ENCODE peak calls at places on chromosome 5, in five cellular contexts. N is lung, X is stomach, J is lower lobe of right lung, C is mesendoderm. F is an unnamed sample.

GRCh38 chr5:38452201-38452600 is 104.2 kb downstream of the LIFR start:
- DNase-seq in N (no peak), X (no peak), J (no peak), C (no peak), F (no peak)

GRCh38 chr5:113212244-113212920 is 222.4 kb downstream of the TSSK1B start:
- DNase-seq in N (no peak), X (no peak), J (no peak), C (no peak), F (no peak)

GRCh38 chr5:53479656-53480473 is 564 bp upstream of the FST start:
- DNase-seq in N (no peak), X (peak; percentile 52), J (peak; percentile 51), C (peak; percentile 77), F (peak; percentile 82)

GRCh38 chr5:126464959-126465358 is 41.8 kb downstream of the GRAMD2B start:
- DNase-seq in N (no peak), X (peak; percentile 79), J (peak; percentile 56), C (no peak), F (peak; percentile 13)

GRCh38 chr5:141992349-141992963 is 20.4 kb downstream of the GNPDA1 start:
- DNase-seq in N (peak; percentile 72), X (peak; percentile 84), J (no peak), C (peak; percentile 68), F (peak; percentile 68)

GRCh38 chr5:15992918-15993317 is 186.7 kb downstream of the MARCHF11 start:
- DNase-seq in N (no peak), X (no peak), J (no peak), C (peak; percentile 64), F (no peak)

GRCh38 chr5:72146056-72146455 is 38.8 kb downstream of the MAP1B start:
- DNase-seq in N (no peak), X (no peak), J (no peak), C (no peak), F (no peak)

GRCh38 chr5:127785098-127785927 is 82.1 kb downstream of the CCDC192 start:
- DNase-seq in N (no peak), X (no peak), J (no peak), C (no peak), F (no peak)

GRCh38 chr5:42586625-42587024 is 163.4 kb downstream of the GHR start:
- DNase-seq in N (no peak), X (peak; percentile 44), J (no peak), C (no peak), F (no peak)

GRCh38 chr5:123154857-123155467 is 65.9 kb downstream of the PRDM6 start:
- DNase-seq in N (no peak), X (no peak), J (no peak), C (no peak), F (no peak)

GRCh38 chr5:154214236-154215106 is 23.9 kb downstream of the GALNT10 start:
- DNase-seq in N (no peak), X (no peak), J (no peak), C (no peak), F (no peak)
- H3K4me3 ChIP-seq in N (no peak overlapping the region), X (no peak overlapping the region), J (no peak overlapping the region), C (no peak overlapping the region), F (no peak overlapping the region)

GRCh38 chr5:168291281-168291960 is at the start of gene WWC1:
- DNase-seq in N (peak; percentile 86), X (peak; percentile 92), J (peak; percentile 91), C (peak; percentile 89), F (peak; percentile 96)

GRCh38 chr5:168287362-168287761 is 4.1 kb upstream of the WWC1 start:
- DNase-seq in N (no peak), X (no peak), J (no peak), C (no peak), F (no peak)

GRCh38 chr5:168290902-168291280 is 554 bp upstream of the WWC1 start:
- DNase-seq in N (no peak), X (no peak), J (no peak), C (no peak), F (no peak)

GRCh38 chr5:168286386-168286785 is 5.1 kb upstream of the WWC1 start:
- DNase-seq in N (no peak), X (no peak), J (no peak), C (peak; percentile 86), F (peak; percentile 78)

DNA sequence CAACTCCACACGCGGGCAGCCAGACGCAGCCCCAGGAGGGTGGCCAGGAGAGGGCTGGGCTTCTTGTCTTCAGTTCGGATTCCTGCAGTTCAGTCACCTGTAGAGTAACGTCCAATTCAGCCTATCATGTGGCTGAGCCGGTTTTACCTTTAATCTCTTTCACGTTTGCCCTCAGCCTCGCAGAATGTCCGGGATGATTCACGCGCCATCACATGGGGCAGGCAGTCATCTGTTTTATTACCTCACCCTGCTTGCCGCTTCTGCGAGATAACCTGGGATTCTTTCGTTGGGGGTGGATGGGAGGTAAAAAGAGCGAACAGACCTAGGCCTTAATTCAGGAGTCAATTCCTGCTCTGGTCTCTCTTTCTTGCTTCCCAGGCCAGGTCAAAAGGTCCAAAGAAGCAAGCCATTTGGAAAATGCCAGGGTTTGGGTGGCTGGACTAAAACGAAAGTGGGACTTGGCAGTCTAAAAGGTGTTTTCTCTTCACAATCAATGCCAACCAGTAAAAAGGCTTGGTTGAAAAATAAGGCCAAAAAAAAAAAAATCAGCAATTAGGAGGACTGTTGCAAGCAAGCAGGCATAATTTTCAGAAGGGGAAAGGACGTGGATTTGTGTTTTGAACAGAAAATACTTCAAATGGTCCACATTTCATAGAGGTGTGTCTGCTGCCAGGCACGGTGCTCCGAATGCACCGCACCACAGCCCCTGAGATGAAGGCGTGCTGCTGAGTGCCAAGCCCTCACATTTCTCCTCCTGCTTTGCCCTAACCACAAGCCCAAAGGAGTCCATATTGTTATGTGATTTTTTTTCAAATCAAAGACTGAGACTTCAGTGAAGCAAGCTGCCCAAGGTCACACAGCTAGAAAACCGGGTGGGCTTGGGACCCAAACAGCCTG is 2.8 kb upstream of the WWC1 start:
- DNase-seq in N (peak; percentile 56), X (peak; percentile 68), J (no peak), C (peak; percentile 58), F (no peak)
- H3K27me3 ChIP-seq in N (no peaks in the 10 kb centered on the region), X (no peaks in the 10 kb centered on the region), J (peaks cover 26% of the 10 kb centered on the region), C (no peaks in the 10 kb centered on the region), F (peaks cover 1% of the 10 kb centered on the region)

GRCh38 chr5:32405502-32405901 is 39.0 kb downstream of the ZFR start:
- DNase-seq in N (no peak), X (no peak), J (no peak), C (no peak), F (no peak)

GRCh38 chr5:32403760-32404159 is 40.8 kb downstream of the ZFR start:
- DNase-seq in N (no peak), X (no peak), J (no peak), C (no peak), F (no peak)

DNA sequence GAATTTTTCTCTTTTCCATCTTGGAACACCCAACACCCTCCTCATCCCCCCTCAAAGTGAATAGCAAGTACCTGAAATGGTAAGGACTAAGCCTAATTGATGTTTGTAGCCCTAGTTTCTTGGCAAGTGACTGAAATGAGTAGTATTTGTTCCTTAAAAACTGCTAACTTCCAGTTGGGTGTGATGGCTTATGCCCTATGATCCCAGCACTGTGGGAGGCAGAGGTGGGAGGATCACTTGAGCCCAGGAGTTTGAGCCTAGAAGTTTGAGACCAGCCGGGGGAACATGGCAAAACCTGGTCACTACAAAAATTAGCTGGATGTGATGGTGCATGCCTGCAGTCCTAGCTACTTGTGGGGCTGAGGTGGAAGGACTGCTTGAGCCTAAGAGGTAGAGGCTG is 44.1 kb downstream of the ZFR start:
- DNase-seq in N (no peak), X (no peak), J (no peak), C (no peak), F (no peak)
- H3K36me3 ChIP-seq in N (peaks cover 38% of the 10 kb centered on the region), X (peaks cover 69% of the 10 kb centered on the region), J (peaks cover 100% of the 10 kb centered on the region), C (peaks cover 15% of the 10 kb centered on the region), F (peaks cover 25% of the 10 kb centered on the region)

DNA sequence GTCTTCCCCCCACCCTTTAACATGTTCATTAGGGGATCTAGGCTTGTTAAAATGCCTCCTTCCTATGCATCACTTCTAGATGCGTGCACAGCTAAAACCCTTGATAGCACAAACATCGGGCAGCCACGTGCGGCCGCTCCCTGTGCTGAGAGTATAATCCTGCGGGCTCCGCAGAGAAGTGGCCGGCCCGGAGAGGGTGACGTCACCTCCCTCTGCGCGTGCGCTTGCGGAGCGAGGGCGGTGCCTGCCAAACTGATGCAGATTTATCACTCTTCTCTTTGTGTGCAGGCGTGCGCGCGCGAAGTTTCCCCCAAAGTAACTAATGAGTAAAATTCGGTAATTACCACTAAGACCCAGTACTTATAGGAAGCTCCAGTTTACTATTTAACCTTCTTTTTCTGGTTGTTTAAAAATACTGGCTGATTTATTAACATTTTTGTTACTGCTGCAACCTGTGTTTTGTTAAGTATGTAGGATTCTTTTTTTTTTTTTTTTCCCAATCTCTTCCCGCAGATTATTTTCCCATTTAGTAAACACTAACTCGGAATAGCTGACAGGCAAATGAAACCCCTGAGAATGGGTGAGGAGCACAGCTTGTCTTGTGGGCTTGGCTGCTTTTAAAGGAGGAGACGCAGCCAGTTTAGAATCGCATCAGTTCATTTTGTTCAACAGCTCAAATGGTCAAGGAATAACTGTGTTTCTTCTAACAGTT is 121.6 kb downstream of the TRIO start:
- DNase-seq in N (peak; percentile 93), X (peak; percentile 92), J (peak; percentile 94), C (peak; percentile 95), F (peak; percentile 87)
- H3K4me3 ChIP-seq in N (no peak overlapping the region), X (peak overlapping the region; percentile 1), J (peak overlapping the region; percentile 17), C (no peak overlapping the region), F (no peak overlapping the region)

DNA sequence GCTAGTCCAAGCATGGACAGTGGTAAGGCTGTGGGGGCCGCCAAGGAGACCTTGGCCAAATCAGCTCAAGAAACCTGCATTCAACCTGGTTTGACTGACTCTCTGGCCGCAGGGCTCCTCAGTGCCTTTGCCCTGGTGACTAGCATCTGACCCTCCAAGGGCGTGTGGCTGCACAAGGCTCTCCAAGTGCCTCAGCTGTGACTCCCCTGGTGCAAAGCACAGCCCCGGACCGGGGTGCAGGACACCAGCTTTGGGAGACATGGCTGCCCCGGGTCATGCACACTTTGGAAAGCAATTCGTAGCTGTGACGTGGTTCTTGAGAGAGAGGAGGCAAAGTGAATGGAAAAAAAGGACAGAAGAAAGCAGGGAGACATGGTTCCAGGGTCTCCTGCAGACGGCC is 245.2 kb upstream of the IRX2 start:
- DNase-seq in N (no peak), X (no peak), J (no peak), C (no peak), F (no peak)
- H3K27me3 ChIP-seq in N (no peaks in the 10 kb centered on the region), X (no peaks in the 10 kb centered on the region), J (no peaks in the 10 kb centered on the region), C (no peaks in the 10 kb centered on the region), F (no peaks in the 10 kb centered on the region)

F was measured in H7.